ENCODE peak calls at places on chromosomes 16 and 17, in seven cellular contexts. P is GM12865, E is fibroblast of lung, F is A549, C is MM.1S, X is hepatocyte, L is uterus. B is an unnamed sample.

GRCh38 chr16:79717324-79717848 is 116.8 kb upstream of the MAF start:
- DNase-seq in P (no peak), E (no peak), F (no peak), C (no peak), X (peak; percentile 13), L (no peak), B (no peak)

GRCh38 chr16:50309527-50310307 is 43.4 kb downstream of the ADCY7 start:
- DNase-seq in P (no peak), E (no peak), F (no peak), C (no peak), X (peak; percentile 3), L (no peak), B (no peak)

GRCh38 chr17:41796066-41796895 is 9.8 kb upstream of the JUP start:
- DNase-seq in P (no peak), E (no peak), F (no peak), C (no peak), X (peak; percentile 73), L (no peak), B (no peak)

GRCh38 chr17:77373298-77374169 is 232.8 kb downstream of the SEC14L1 start:
- DNase-seq in P (no peak), E (no peak), F (no peak), C (no peak), X (peak; percentile 71), L (peak; percentile 73), B (no peak)

GRCh38 chr17:1643293-1643998 is 2.1 kb downstream of the SCARF1 start:
- DNase-seq in P (peak; percentile 71), E (no peak), F (peak; percentile 49), C (peak; percentile 88), X (peak; percentile 92), L (no peak), B (no peak)

GRCh38 chr16:2690852-2691251 is 8.5 kb downstream of the KCTD5 start:
- DNase-seq in P (no peak), E (no peak), F (no peak), C (no peak), X (no peak), L (no peak), B (no peak)

GRCh38 chr16:3748307-3748706 is 31.0 kb upstream of the TRAP1 start:
- DNase-seq in P (no peak), E (no peak), F (no peak), C (no peak), X (no peak), L (no peak), B (no peak)

GRCh38 chr17:10737168-10737622 is 7.4 kb upstream of the TMEM220 start:
- DNase-seq in P (peak; percentile 40), E (peak; percentile 37), F (peak; percentile 92), C (peak; percentile 12), X (peak; percentile 87), L (peak; percentile 52), B (no peak)

GRCh38 chr17:68396795-68397536 is 60.3 kb downstream of the WIPI1 start:
- DNase-seq in P (no peak), E (no peak), F (no peak), C (no peak), X (no peak), L (no peak), B (no peak)

GRCh38 chr16:11499295-11500089 is 87.2 kb downstream of the LITAF start:
- DNase-seq in P (no peak), E (no peak), F (peak; percentile 75), C (no peak), X (no peak), L (no peak), B (no peak)

GRCh38 chr17:35189291-35189690 is 4.9 kb downstream of the SLC35G3 start:
- DNase-seq in P (no peak), E (peak; percentile 15), F (no peak), C (no peak), X (no peak), L (no peak), B (no peak)

GRCh38 chr17:80785477-80786178 is 206.0 kb upstream of the CHMP6 start:
- DNase-seq in P (no peak), E (peak; percentile 26), F (no peak), C (no peak), X (no peak), L (no peak), B (no peak)

DNA sequence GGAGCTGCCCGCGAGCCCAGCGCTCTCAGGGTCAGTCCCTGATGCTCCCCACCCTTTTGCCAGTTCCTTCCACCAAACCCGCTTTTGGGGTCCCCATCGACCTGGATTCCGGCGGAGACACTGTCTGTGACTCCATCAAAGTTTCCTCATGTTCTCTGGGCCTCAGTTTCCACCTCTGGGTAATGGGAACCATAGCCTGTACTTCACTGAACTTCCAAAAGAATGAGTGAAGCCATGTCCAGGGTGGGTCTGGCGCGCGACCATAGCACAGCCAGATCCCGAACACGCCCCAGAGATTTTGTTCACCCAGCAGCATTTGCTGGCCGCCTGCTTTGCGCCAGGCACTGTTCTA is 328 bp downstream of the SDR42E2 start:
- DNase-seq in P (no peak), E (no peak), F (no peak), C (no peak), X (no peak), L (no peak), B (no peak)
- H3K4me3 ChIP-seq in P (no peak overlapping the region), E (no peak overlapping the region), F (peak overlapping the region; percentile 24), C (peak overlapping the region; percentile 46), X (no peak overlapping the region), L (no peak overlapping the region), B (no peak overlapping the region)

DNA sequence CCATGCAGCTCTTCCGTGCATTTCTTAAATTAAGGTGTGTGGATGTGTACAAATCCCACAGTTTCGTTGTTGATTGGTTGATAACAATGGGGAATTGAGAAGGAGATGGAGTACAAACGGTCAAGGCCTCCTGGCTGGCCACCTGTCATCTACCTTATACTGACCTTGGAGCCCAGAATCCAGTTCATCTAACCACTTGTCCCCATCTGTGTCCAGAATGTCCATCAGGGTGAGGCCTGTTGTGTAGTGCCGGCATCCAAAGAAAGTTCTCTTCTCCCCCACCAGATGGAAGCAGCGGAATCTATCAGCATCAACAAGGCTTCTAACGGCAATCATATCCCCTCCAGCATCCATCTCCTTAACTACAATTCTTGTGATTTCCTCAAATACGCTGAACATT is 1.5 kb downstream of the GSDMB start:
- DNase-seq in P (no peak), E (no peak), F (peak; percentile 42), C (no peak), X (no peak), L (no peak), B (no peak)
- TF ChIP-seq CTCF in P (no peak), E (no peak), F (no peak), C (no peak), X (no peak), L (no peak), B (no peak)

GRCh38 chr17:64230551-64231408 is 32.3 kb downstream of the TEX2 start:
- DNase-seq in P (no peak), E (peak; percentile 98), F (peak; percentile 14), C (no peak), X (peak; percentile 51), L (peak; percentile 32), B (no peak)
- H3K4me3 ChIP-seq in P (no peak overlapping the region), E (no peak overlapping the region), F (no peak overlapping the region), C (no peak overlapping the region), X (no peak overlapping the region), L (no peak overlapping the region), B (no peak overlapping the region)

DNA sequence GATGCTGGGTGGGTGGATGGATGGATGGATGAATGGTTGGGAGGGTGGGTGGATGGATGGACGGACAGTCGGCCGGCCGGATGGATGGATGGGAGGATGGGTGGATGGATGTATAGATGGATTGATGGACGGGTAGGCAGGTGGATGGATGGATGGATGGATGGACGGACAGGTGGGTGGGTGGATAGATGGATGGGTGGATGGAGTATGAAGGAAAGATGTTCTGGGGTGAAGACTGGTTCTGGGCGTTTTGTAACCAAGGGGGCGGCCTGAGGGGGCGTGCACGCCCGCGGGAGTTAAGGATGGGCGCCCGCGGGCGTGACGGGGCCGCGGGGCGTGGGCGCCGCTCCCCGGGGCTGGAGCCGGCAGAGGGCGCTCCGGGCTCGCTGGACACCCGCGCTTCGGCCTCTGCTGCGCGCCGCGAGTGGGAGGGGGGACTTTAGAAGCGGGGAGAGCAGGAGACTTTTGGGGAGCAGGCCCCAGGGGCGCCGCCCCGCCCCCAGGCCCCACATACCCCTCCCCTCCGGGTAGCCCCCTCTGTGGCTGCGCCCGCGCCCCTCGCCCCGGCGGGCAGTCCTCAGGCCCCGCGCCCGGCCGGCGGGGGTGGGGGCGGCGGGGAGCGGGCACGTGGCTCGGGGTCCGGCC is at the start of gene NECAB2:
- DNase-seq in P (peak; percentile 18), E (peak; percentile 20), F (no peak), C (no peak), X (peak; percentile 71), L (no peak), B (no peak)
- TF ChIP-seq CTCF in P (peak; percentile 59), E (peak; percentile 30), F (peak; percentile 54), C (peak; percentile 20), X (peak; percentile 62), L (peak; percentile 49), B (peak; percentile 57)

GRCh38 chr16:89326721-89327120 is 109.2 kb downstream of the ZNF778 start:
- DNase-seq in P (no peak), E (no peak), F (no peak), C (no peak), X (no peak), L (no peak), B (no peak)

GRCh38 chr16:89324056-89325010 is 106.8 kb downstream of the ZNF778 start:
- DNase-seq in P (peak; percentile 93), E (peak; percentile 97), F (no peak), C (no peak), X (no peak), L (no peak), B (peak; percentile 72)

GRCh38 chr16:89323120-89323960 is 105.8 kb downstream of the ZNF778 start:
- DNase-seq in P (no peak), E (no peak), F (no peak), C (no peak), X (no peak), L (no peak), B (no peak)

GRCh38 chr16:89322381-89323119 is 105.0 kb downstream of the ZNF778 start:
- DNase-seq in P (no peak), E (peak; percentile 77), F (peak; percentile 60), C (no peak), X (peak; percentile 52), L (peak; percentile 62), B (no peak)

DNA sequence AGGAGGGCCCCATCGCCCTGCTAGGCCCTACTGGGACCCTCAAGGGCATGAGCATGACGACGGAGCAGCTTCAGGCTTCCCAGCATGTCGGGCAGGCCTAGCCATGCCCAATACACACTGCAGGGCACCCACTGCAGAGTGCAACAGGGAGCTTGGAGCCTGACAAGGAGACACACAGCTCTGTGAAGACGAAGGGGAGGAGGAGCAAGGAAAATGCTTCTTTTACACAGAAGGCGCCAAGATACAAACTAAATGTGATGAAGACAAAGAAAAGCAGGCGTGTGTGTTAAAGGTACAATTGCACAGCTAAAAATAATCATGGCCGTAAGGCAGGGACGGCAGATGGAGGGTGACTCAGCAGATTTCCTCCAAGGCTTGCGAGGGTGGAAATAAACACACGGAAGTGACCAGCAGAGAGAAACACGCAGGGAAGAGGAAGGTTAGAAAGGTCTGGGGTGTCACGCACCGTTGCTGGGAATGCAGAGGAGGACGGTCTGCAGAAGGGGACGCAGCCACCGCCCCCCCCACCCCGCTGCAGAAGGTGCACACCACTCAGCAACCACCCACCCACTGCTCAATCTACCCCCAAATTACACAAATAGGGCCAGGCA is 108.5 kb downstream of the ZNF778 start:
- DNase-seq in P (peak; percentile 66), E (peak; percentile 82), F (peak; percentile 75), C (peak; percentile 61), X (peak; percentile 73), L (peak; percentile 71), B (no peak)
- H3K4me3 ChIP-seq in P (no peak overlapping the region), E (no peak overlapping the region), F (peak overlapping the region; percentile 4), C (peak overlapping the region; percentile 33), X (no peak overlapping the region), L (no peak overlapping the region), B (peak overlapping the region; percentile 18)